ENCODE peak calls at places on chromosome 1, in four cellular contexts. One of them, this sample, is unnamed. For H3K27me3, the result is how much of the 10 kb centered on the place peaks cover.

GRCh38 chr1:177914603-177915002 is 55.3 kb downstream of the SEC16B start:
- DNase-seq in sigmoid colon: no peak
- DNase-seq in adrenal gland: no peak
- DNase-seq in brain microvascular endothelial cell: no peak
- DNase-seq in this sample: no peak

GRCh38 chr1:180155202-180155682 is 573 bp downstream of the QSOX1 start:
- DNase-seq in sigmoid colon: no peak
- DNase-seq in adrenal gland: no peak
- DNase-seq in brain microvascular endothelial cell: no peak
- DNase-seq in this sample: no peak

GRCh38 chr1:67339623-67340343 is 32.1 kb downstream of the IL12RB2 start:
- DNase-seq in adrenal gland: peak
- DNase-seq in sigmoid colon: no peak
- DNase-seq in brain microvascular endothelial cell: peak
- DNase-seq in this sample: peak

GRCh38 chr1:218809625-218810024 is 364.1 kb upstream of the LYPLAL1 start:
- DNase-seq in sigmoid colon: no peak
- DNase-seq in brain microvascular endothelial cell: no peak
- DNase-seq in adrenal gland: no peak
- DNase-seq in this sample: no peak

GRCh38 chr1:24263211-24263610 is 55.9 kb upstream of the GRHL3 start:
- DNase-seq in adrenal gland: no peak
- DNase-seq in brain microvascular endothelial cell: no peak
- DNase-seq in sigmoid colon: no peak
- DNase-seq in this sample: no peak

GRCh38 chr1:219433471-219434131 is 179.3 kb downstream of the ZC3H11B start:
- DNase-seq in sigmoid colon: no peak
- DNase-seq in adrenal gland: no peak
- DNase-seq in brain microvascular endothelial cell: no peak
- DNase-seq in this sample: no peak

GRCh38 chr1:20981903-20982695 is 194.6 kb downstream of the EIF4G3 start:
- DNase-seq in brain microvascular endothelial cell: peak
- DNase-seq in adrenal gland: no peak
- DNase-seq in sigmoid colon: no peak
- DNase-seq in this sample: no peak

GRCh38 chr1:150706091-150706490 is 9.1 kb upstream of the GOLPH3L start:
- DNase-seq in sigmoid colon: no peak
- DNase-seq in brain microvascular endothelial cell: no peak
- DNase-seq in adrenal gland: no peak
- DNase-seq in this sample: no peak

GRCh38 chr1:231393668-231394067 is 28.4 kb downstream of the EGLN1 start:
- DNase-seq in adrenal gland: no peak
- DNase-seq in sigmoid colon: no peak
- DNase-seq in brain microvascular endothelial cell: no peak
- DNase-seq in this sample: no peak

GRCh38 chr1:201562659-201563405 is 23.9 kb downstream of the NAV1 start:
- DNase-seq in sigmoid colon: peak
- DNase-seq in brain microvascular endothelial cell: peak
- DNase-seq in adrenal gland: no peak
- DNase-seq in this sample: no peak

GRCh38 chr1:169588785-169589485 is 2.7 kb upstream of the F5 start:
- DNase-seq in sigmoid colon: no peak
- DNase-seq in adrenal gland: no peak
- DNase-seq in brain microvascular endothelial cell: no peak
- DNase-seq in this sample: no peak

GRCh38 chr1:36894824-36895223 is 139.5 kb downstream of the GRIK3 start:
- DNase-seq in brain microvascular endothelial cell: no peak
- DNase-seq in adrenal gland: no peak
- DNase-seq in sigmoid colon: no peak
- DNase-seq in this sample: no peak

GRCh38 chr1:193058529-193059281 is 455 bp downstream of the UCHL5 start:
- DNase-seq in brain microvascular endothelial cell: peak
- DNase-seq in adrenal gland: peak
- DNase-seq in sigmoid colon: peak
- DNase-seq in this sample: no peak

GRCh38 chr1:172724746-172725613 is 66.1 kb downstream of the FASLG start:
- DNase-seq in brain microvascular endothelial cell: no peak
- DNase-seq in adrenal gland: no peak
- DNase-seq in sigmoid colon: no peak
- DNase-seq in this sample: no peak
- H3K4me3 ChIP-seq in brain microvascular endothelial cell: no peak
- H3K4me3 ChIP-seq in adrenal gland: no peak
- H3K4me3 ChIP-seq in sigmoid colon: no peak
- H3K4me3 ChIP-seq in this sample: no peak

GRCh38 chr1:115764541-115764940 is 4.0 kb downstream of the CASQ2 start:
- DNase-seq in sigmoid colon: no peak
- DNase-seq in brain microvascular endothelial cell: peak
- DNase-seq in adrenal gland: peak
- DNase-seq in this sample: no peak
- TF ChIP-seq CTCF in sigmoid colon: peak
- TF ChIP-seq CTCF in brain microvascular endothelial cell: peak
- TF ChIP-seq CTCF in adrenal gland: no peak
- TF ChIP-seq CTCF in this sample: peak

GRCh38 chr1:11693917-11694316 is 2.4 kb downstream of the DRAXIN start:
- DNase-seq in brain microvascular endothelial cell: no peak
- DNase-seq in adrenal gland: no peak
- DNase-seq in sigmoid colon: no peak
- DNase-seq in this sample: no peak

GRCh38 chr1:11692899-11693590 is 1.5 kb downstream of the DRAXIN start:
- DNase-seq in sigmoid colon: no peak
- DNase-seq in brain microvascular endothelial cell: peak
- DNase-seq in adrenal gland: peak
- DNase-seq in this sample: peak

GRCh38 chr1:11691302-11691914 is at the start of gene DRAXIN:
- DNase-seq in adrenal gland: no peak
- DNase-seq in brain microvascular endothelial cell: no peak
- DNase-seq in sigmoid colon: no peak
- DNase-seq in this sample: no peak

GRCh38 chr1:11690669-11691301 is 725 bp upstream of the DRAXIN start:
- DNase-seq in sigmoid colon: no peak
- DNase-seq in brain microvascular endothelial cell: no peak
- DNase-seq in adrenal gland: no peak
- DNase-seq in this sample: no peak

DNA sequence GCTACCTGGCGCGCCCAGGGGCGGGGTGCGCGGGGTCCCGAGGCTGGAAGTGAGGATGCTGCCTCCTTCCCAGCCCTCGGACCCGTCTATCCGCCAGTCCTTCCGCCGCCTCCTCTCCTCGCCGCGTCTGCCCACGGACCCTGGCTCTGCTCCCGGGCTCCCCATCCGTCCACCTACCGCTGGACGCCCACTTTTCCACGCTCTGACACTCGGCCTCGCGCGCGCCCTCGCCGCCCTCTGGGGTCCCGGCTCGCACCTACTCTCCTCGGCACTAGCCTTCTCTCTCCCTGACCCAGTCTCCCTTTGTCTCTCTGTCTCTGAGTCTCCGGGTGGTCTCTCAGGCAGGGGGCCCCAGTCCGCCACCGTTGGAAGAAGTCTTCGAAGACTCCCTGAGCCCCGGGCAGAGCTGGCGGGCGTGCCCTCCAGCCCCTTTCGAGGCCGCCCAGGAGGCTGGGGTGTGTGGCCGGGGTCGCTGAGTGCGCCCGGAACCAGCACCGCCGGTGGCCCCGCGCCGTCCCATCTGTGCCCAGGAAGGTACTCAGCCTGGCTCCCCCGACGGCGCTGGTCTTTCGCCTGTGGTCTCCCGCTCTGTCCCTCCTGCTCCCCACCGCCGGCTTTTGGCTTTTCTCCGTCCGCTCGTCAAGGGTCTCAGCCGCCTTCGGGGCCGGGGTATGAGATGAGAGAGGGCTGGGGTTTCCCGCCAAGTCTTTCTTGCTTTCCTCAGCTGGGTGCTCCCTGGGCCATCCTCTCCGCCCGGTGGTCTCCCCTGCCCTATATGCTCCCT is 610 bp downstream of the DRAXIN start:
- DNase-seq in adrenal gland: no peak
- DNase-seq in brain microvascular endothelial cell: no peak
- DNase-seq in sigmoid colon: no peak
- DNase-seq in this sample: no peak
- H3K27me3 ChIP-seq in adrenal gland: under half
- H3K27me3 ChIP-seq in brain microvascular endothelial cell: under half
- H3K27me3 ChIP-seq in sigmoid colon: half or more
- H3K27me3 ChIP-seq in this sample: half or more

DNA sequence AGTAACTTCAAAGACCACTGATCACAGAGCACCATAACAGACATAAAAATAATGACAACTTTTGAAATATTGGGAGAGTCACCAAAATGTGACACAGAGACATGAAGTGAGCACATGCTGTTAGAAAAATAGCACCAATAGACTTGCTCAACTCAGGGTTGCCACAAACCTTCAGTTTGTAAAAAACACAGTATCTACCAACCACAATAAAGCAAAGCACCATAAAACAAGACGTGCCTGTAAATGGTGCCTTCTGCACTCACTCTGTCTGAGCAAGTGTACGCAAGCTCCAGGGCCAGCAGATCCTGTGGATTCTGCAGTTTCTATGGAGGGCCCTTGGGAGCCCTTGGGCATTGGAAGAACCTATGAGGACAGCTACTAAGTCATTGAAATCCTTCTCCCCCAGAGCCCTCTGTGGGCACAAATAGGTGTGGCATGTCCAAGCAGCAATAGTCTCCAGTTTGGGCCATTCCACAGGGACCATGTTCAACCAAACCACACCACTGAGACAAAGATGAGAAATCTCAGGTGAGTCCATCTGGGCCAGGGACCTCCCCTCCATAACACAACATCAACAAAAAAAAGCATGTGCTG is 116.9 kb upstream of the RAB4A start:
- DNase-seq in sigmoid colon: no peak
- DNase-seq in brain microvascular endothelial cell: no peak
- DNase-seq in adrenal gland: no peak
- DNase-seq in this sample: no peak
- H3K4me3 ChIP-seq in sigmoid colon: no peak
- H3K4me3 ChIP-seq in brain microvascular endothelial cell: no peak
- H3K4me3 ChIP-seq in adrenal gland: no peak
- H3K4me3 ChIP-seq in this sample: no peak

This sample was measured in kidney epithelial cell.